ENCODE peak calls at places on chromosomes 7 and 10, in eight cellular contexts. Y is fibroblast of mammary gland, C is left ventricle myocardium inferior, D is Calu3, E is IMR-90, P is body of pancreas, O is AG09319, F is breast epithelium. A is an unnamed sample.
A peak's percentile ranks its signal among the peaks of the same experiment; 100 is the strongest.

GRCh38 chr7:147412782-147413186 is 1177.8 kb upstream of the C7orf33 start:
- DNase-seq in F (no peak), C (no peak), Y (peak; percentile 63), E (peak; percentile 91), O (peak; percentile 63), P (no peak), D (no peak), A (no peak)

GRCh38 chr10:86450806-86451603 is 70.6 kb downstream of the WAPL start:
- DNase-seq in O (no peak), E (no peak), P (no peak), F (no peak), C (no peak), D (no peak), Y (no peak), A (no peak)

GRCh38 chr7:104034679-104035078 is 45.2 kb upstream of the RELN start:
- DNase-seq in C (no peak), D (no peak), E (no peak), P (no peak), O (no peak), Y (no peak), F (no peak), A (no peak)

GRCh38 chr10:130079614-130080460 is 30.8 kb downstream of the C10orf143 start:
- DNase-seq in E (no peak), F (no peak), C (no peak), D (no peak), Y (peak; percentile 3), P (no peak), O (no peak), A (no peak)

GRCh38 chr10:22853906-22854447 is 73.9 kb upstream of the ARMC3 start:
- DNase-seq in O (no peak), D (no peak), Y (no peak), P (no peak), F (no peak), E (no peak), C (no peak), A (no peak)

GRCh38 chr10:78550090-78550489 is 516.4 kb downstream of the RPS24 start:
- DNase-seq in C (no peak), Y (no peak), O (no peak), P (no peak), D (no peak), F (no peak), E (no peak), A (no peak)

GRCh38 chr10:69958232-69958902 is 94.3 kb upstream of the MACROH2A2 start:
- DNase-seq in C (no peak), E (peak; percentile 53), D (peak; percentile 56), O (no peak), Y (peak; percentile 62), F (no peak), P (no peak), A (no peak)

GRCh38 chr7:87882538-87882937 is 6.2 kb downstream of the DBF4 start:
- DNase-seq in E (no peak), Y (no peak), P (no peak), C (no peak), O (no peak), F (no peak), D (no peak), A (no peak)

DNA sequence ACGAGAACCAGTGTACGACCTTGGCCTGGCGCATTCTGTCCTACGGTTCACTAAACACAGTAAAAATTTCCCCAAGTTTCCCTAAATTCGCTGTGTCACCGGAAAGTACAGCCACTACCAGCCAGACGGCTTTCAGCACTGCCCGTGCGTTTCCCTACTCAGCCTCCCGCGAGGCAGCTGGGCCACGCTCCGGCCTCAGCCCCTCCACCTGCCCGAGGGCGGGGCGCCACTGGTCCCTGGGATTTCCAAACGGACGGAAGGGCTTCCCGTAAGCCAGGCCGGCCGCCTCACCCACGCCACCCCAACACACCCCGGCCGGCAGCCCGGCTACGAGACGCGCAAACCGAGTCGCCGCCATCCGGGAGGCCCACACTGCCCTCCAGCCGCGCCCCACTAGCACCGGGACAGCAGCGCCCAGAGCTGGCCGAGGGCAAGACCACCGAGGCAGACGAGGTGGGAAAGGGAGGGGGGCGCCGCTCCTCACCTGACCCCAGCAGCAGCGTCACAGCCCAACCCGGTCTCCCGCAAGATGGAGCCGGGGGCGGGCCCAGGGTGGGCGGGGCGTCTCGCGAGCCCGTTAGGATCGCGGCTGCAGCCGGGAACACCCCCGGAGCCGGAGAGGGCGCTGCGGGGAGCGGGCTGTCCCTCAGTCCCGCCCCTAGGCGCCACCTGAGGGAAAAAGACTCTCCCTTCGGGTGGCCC is at the start of gene ANXA7:
- DNase-seq in E (peak; percentile 75), D (peak; percentile 97), O (peak; percentile 53), Y (peak; percentile 72), F (peak; percentile 91), P (peak; percentile 95), C (peak; percentile 94), A (peak; percentile 90)
- TF ChIP-seq CTCF in E (peak; percentile 30), D (no peak), O (peak; percentile 24), Y (no peak), F (no peak), P (peak; percentile 35), C (peak; percentile 57), A (peak; percentile 67)

GRCh38 chr7:149859881-149860280 is 13.9 kb upstream of the ATP6V0E2 start:
- DNase-seq in D (no peak), O (no peak), C (no peak), P (no peak), F (no peak), Y (no peak), E (no peak), A (no peak)

GRCh38 chr7:149859369-149859768 is 14.4 kb upstream of the ATP6V0E2 start:
- DNase-seq in P (no peak), F (no peak), C (no peak), E (no peak), O (no peak), Y (no peak), D (no peak), A (no peak)

GRCh38 chr7:149861728-149862045 is 12.1 kb upstream of the ATP6V0E2 start:
- DNase-seq in C (no peak), F (no peak), O (no peak), E (no peak), Y (no peak), D (no peak), P (no peak), A (no peak)

GRCh38 chr7:149862156-149862555 is 11.6 kb upstream of the ATP6V0E2 start:
- DNase-seq in E (no peak), F (no peak), O (no peak), P (no peak), Y (no peak), C (no peak), D (no peak), A (no peak)

DNA sequence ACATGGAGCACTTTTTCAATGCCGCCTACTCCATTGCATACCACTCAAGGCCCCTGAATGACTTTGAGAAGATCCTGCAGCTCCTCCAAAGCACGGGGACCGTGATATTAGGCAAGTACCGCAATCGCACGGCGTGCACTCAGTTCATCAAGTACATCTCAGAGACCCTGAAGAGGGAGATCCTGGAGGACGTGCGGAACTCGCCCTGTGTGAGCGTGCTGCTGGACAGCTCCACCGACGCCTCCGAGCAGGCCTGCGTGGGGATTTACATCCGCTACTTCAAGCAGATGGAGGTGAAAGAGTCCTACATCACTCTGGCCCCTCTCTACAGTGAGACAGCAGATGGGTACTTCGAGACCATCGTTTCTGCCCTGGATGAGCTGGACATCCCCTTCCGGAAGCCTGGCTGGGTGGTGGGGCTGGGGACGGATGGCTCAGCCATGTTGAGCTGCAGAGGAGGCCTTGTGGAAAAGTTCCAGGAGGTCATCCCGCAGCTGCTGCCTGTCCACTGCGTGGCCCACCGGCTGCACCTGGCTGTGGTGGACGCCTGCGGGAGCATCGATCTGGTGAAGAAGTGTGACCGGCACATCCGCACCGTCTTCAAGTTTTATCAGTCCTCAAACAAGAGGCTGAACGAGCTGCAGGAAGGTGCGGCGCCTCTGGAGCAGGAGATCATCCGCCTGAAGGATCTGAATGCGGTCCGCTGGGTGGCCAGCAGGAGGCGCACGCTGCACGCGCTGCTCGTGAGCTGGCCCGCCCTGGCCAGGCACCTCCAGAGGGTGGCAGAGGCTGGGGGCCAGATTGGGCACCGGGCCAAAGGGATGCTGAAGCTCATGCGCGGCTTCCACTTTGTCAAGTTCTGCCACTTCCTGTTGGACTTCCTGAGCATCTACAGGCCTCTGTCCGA is 12.7 kb upstream of the ATP6V0E2 start:
- DNase-seq in F (no peak), P (no peak), C (no peak), O (no peak), D (no peak), E (no peak), Y (no peak), A (no peak)
- TF ChIP-seq CTCF in F (no peak), P (peak; percentile 13), C (peak; percentile 40), O (peak; percentile 27), D (no peak), E (no peak), Y (peak; percentile 27), A (peak; percentile 33)

GRCh38 chr10:58715056-58715455 is 202.4 kb downstream of the BICC1 start:
- DNase-seq in D (no peak), E (peak; percentile 23), C (no peak), Y (no peak), F (no peak), P (no peak), O (no peak), A (no peak)

GRCh38 chr10:58718596-58718995 is 205.9 kb downstream of the BICC1 start:
- DNase-seq in C (no peak), F (no peak), P (no peak), Y (no peak), E (no peak), D (no peak), O (no peak), A (no peak)

GRCh38 chr10:58714436-58714835 is 201.8 kb downstream of the BICC1 start:
- DNase-seq in C (no peak), F (no peak), D (no peak), Y (no peak), P (no peak), O (no peak), E (no peak), A (no peak)

GRCh38 chr10:58712136-58712535 is 199.5 kb downstream of the BICC1 start:
- DNase-seq in F (no peak), O (no peak), C (no peak), Y (no peak), P (no peak), E (peak; percentile 19), D (no peak), A (no peak)

DNA sequence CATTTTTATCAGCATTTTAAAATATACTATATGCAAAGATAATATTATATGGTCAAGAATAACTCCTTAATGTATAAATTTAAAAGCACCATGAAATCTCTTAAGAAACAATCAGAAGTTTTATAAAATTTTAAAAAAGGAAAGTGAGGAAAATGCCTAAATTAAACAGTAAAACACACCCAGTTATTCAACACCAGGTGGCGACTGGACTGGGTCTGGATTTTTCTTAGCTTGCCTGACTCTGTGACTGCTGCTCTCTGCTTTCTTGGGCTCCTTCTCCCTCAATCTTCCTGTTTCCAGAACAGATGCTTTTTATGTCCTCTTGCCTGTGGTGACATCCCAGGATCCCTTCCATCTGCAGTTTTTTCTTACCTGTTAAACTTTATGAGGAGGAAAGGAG is 200.3 kb downstream of the BICC1 start:
- DNase-seq in P (no peak), E (no peak), F (no peak), C (no peak), Y (no peak), D (no peak), O (no peak), A (no peak)
- TF ChIP-seq CTCF in P (no peak), E (peak; percentile 25), F (no peak), C (no peak), Y (peak; percentile 42), D (peak; percentile 28), O (peak; percentile 19), A (no peak)

DNA sequence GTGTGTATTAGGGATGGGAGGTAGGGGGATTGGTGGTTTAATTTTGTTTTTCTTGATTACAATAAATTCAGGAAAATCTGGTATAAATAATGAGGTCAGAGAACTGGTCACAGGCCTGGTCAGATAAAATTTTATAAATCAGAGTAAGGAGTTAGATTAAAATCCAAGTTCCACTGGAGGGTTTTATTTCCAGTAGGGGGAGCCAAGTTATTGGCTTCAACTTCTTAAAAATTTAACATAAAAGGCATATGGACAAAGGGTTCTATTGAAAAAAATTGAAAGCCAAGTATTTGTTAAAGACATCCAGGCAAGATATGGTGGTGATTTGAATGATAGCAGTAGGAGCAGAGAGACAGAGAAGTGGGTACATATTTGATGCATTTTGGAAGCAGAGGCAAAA is 763.3 kb downstream of the SORCS1 start:
- DNase-seq in P (no peak), F (no peak), O (no peak), Y (peak; percentile 57), E (peak; percentile 40), D (no peak), C (no peak), A (no peak)
- TF ChIP-seq CTCF in P (no peak), F (no peak), O (peak; percentile 45), Y (peak; percentile 50), E (peak; percentile 46), D (peak; percentile 31), C (no peak), A (no peak)

A was measured in CD4-positive, alpha-beta T cell.